ENCODE peak calls at places on chromosome 11, in eight cellular contexts. M is stimulated activated CD4-positive, alpha-beta T cell treated with anti-CD3 and anti-CD28 coated beads, Interleukin-15, amount 100 ng/mL, for 24 hours; S is smooth muscle cell of the brain vasculature; P is neural progenitor cell; V is activated T-cell treated with anti-CD3 and anti-CD28 coated beads for 24 hours; C is anterior cingulate cortex; X is left cardiac atrium; R is aorta. O is an unnamed sample.

GRCh38 chr11:772429-773390 is 4.6 kb downstream of the GATD1 start:
- DNase-seq in S (no peak), V (no peak), C (peak), M (no peak), R (peak), X (no peak), P (peak), O (no peak)

GRCh38 chr11:86152901-86153300 is 84.0 kb upstream of the PICALM start:
- DNase-seq in X (no peak), P (no peak), R (no peak), C (no peak), M (no peak), V (no peak), S (no peak), O (no peak)

GRCh38 chr11:121591405-121592033 is 138.8 kb upstream of the SORL1-AS1 start:
- DNase-seq in C (no peak), X (peak), V (peak), R (no peak), M (peak), S (peak), P (peak), O (peak)

GRCh38 chr11:128336203-128336602 is 251.2 kb downstream of the ETS1 start:
- DNase-seq in V (no peak), P (no peak), M (no peak), C (no peak), S (peak), X (peak), R (peak), O (peak)

GRCh38 chr11:86230921-86231320 is 13.6 kb upstream of the EED start:
- DNase-seq in M (no peak), C (no peak), S (no peak), R (no peak), V (no peak), X (no peak), P (no peak), O (no peak)

GRCh38 chr11:57152134-57152533 is 29.6 kb upstream of the LRRC55 start:
- DNase-seq in C (no peak), S (no peak), M (no peak), X (no peak), P (no peak), R (no peak), V (no peak), O (no peak)

GRCh38 chr11:17208257-17208999 is 642 bp upstream of the PIK3C2A start:
- DNase-seq in R (peak), S (no peak), V (peak), P (peak), X (peak), M (peak), C (peak), O (no peak)

GRCh38 chr11:129590753-129591475 is 215.3 kb downstream of the BARX2 start:
- DNase-seq in M (no peak), C (no peak), P (no peak), X (no peak), S (no peak), V (no peak), R (no peak), O (no peak)

GRCh38 chr11:65524747-65525658 is at the start of gene SCYL1:
- DNase-seq in M (peak), V (peak), X (peak), C (no peak), P (peak), S (no peak), R (peak), O (peak)

GRCh38 chr11:31874631-31875191 is 63.6 kb upstream of the PAX6 start:
- DNase-seq in P (peak), M (no peak), S (no peak), V (no peak), R (no peak), C (no peak), X (no peak), O (no peak)

GRCh38 chr11:67354314-67355022 is 1.1 kb upstream of the POLD4 start:
- DNase-seq in X (peak), C (no peak), S (no peak), P (peak), M (no peak), V (no peak), R (peak), O (peak)